ENCODE peak calls at places on chromosomes 11 and 22, in ten cellular contexts. A, R, Y, M, C, E, Z, W, B and H are unnamed samples.

GRCh38 chr11:91859666-91860065 is 365.0 kb upstream of the FAT3 start:
- DNase-seq in R (no peak), W (no peak), Z (peak; percentile 21), Y (no peak), E (peak; percentile 21), A (no peak), B (no peak), M (peak; percentile 2), C (no peak), H (no peak)

GRCh38 chr11:34988294-34989255 is 72.2 kb downstream of the PDHX start:
- DNase-seq in A (peak; percentile 34), Z (peak; percentile 63), M (peak; percentile 56), B (no peak), W (no peak), R (peak; percentile 42), Y (no peak), C (peak; percentile 28), E (peak; percentile 67), H (no peak)

GRCh38 chr11:61545341-61545740 is 35.5 kb downstream of the SYT7 start:
- DNase-seq in Z (no peak), E (no peak), W (no peak), A (no peak), M (no peak), Y (no peak), B (no peak), C (peak; percentile 72), R (no peak), H (no peak)

GRCh38 chr11:76769645-76770586 is 13.2 kb upstream of the TSKU start:
- DNase-seq in E (peak; percentile 58), Z (peak; percentile 52), W (no peak), C (no peak), A (peak; percentile 47), M (peak; percentile 74), B (no peak), Y (no peak), R (no peak), H (no peak)

GRCh38 chr11:128814856-128815705 is 52.0 kb downstream of the KCNJ1 start:
- DNase-seq in R (peak; percentile 96), W (peak; percentile 70), Z (peak; percentile 76), M (peak; percentile 86), B (no peak), E (peak; percentile 95), A (peak; percentile 78), Y (no peak), C (peak; percentile 94), H (peak; percentile 93)

GRCh38 chr22:24432059-24432853 is 4.9 kb downstream of the ADORA2A start:
- DNase-seq in M (peak; percentile 38), A (peak; percentile 56), B (no peak), Y (peak; percentile 79), R (peak; percentile 36), Z (peak; percentile 44), W (peak; percentile 81), C (peak; percentile 64), E (peak; percentile 53), H (peak; percentile 29)

GRCh38 chr22:25419247-25420113 is 145.0 kb upstream of the GRK3 start:
- DNase-seq in M (no peak), Y (no peak), R (peak; percentile 41), Z (no peak), A (no peak), E (peak; percentile 10), W (no peak), B (no peak), C (no peak), H (peak; percentile 52)

GRCh38 chr11:66080055-66080817 is 10.2 kb downstream of the PACS1 start:
- DNase-seq in E (peak; percentile 90), C (peak; percentile 80), B (peak; percentile 27), A (peak; percentile 90), Z (peak; percentile 66), W (no peak), Y (no peak), M (peak; percentile 95), R (peak; percentile 93), H (no peak)

GRCh38 chr11:73321342-73322110 is 13.4 kb downstream of the ARHGEF17 start:
- DNase-seq in B (no peak), W (peak; percentile 75), C (no peak), Z (no peak), E (peak; percentile 91), A (no peak), Y (peak; percentile 83), R (peak; percentile 68), M (peak; percentile 95), H (peak; percentile 61)

GRCh38 chr11:77775941-77776340 is 44.6 kb downstream of the RSF1 start:
- DNase-seq in W (no peak), B (no peak), A (no peak), R (no peak), Z (no peak), E (no peak), C (no peak), Y (no peak), M (no peak), H (no peak)

GRCh38 chr11:34600339-34601084 is 20.4 kb upstream of the EHF start:
- DNase-seq in Y (peak; percentile 71), R (no peak), B (no peak), E (peak; percentile 7), M (peak; percentile 54), Z (peak; percentile 33), W (no peak), A (no peak), C (no peak), H (peak; percentile 37)

GRCh38 chr22:30905696-30906341 is 62.8 kb downstream of the MORC2 start:
- DNase-seq in R (no peak), C (no peak), B (no peak), W (no peak), M (no peak), Z (no peak), Y (no peak), A (no peak), E (no peak), H (no peak)

GRCh38 chr22:49199224-49199623 is 628.4 kb downstream of the BRD1 start:
- DNase-seq in E (no peak), Z (no peak), B (no peak), A (no peak), W (no peak), R (no peak), Y (no peak), M (no peak), C (no peak), H (no peak)

GRCh38 chr11:118998822-118999221 is 884 bp downstream of the CENATAC start:
- DNase-seq in W (no peak), R (peak; percentile 50), E (peak; percentile 83), Y (no peak), A (peak; percentile 68), B (no peak), C (peak; percentile 59), Z (peak; percentile 80), M (peak; percentile 56), H (no peak)

GRCh38 chr22:36891646-36892045 is 21.8 kb upstream of the CSF2RB start:
- DNase-seq in Z (no peak), R (no peak), B (no peak), E (no peak), M (peak; percentile 27), A (no peak), Y (no peak), C (no peak), W (no peak), H (peak; percentile 59)

GRCh38 chr11:45543808-45544422 is 121.5 kb downstream of the CHST1 start:
- DNase-seq in E (peak; percentile 37), C (no peak), Z (no peak), A (peak; percentile 31), M (peak; percentile 10), B (no peak), Y (no peak), W (no peak), R (peak; percentile 15), H (peak; percentile 62)

GRCh38 chr11:9714540-9714939 is 50.7 kb downstream of the SWAP70 start:
- DNase-seq in A (peak; percentile 43), C (no peak), W (no peak), Y (no peak), M (no peak), E (peak; percentile 29), B (no peak), R (peak; percentile 47), Z (peak; percentile 33), H (no peak)

GRCh38 chr22:22881116-22882032 is 6.2 kb upstream of the IGLL5 start:
- DNase-seq in C (no peak), E (no peak), Z (no peak), R (no peak), B (no peak), Y (no peak), M (no peak), W (no peak), A (no peak), H (no peak)

GRCh38 chr11:120031612-120032600 is 106.0 kb downstream of the TRIM29 start:
- DNase-seq in W (no peak), B (no peak), Y (no peak), E (no peak), R (no peak), A (no peak), Z (no peak), C (no peak), M (no peak), H (no peak)

GRCh38 chr11:59187020-59187419 is 15.1 kb downstream of the DTX4 start:
- DNase-seq in Y (no peak), M (no peak), B (no peak), W (no peak), A (no peak), Z (no peak), E (no peak), R (no peak), C (no peak), H (no peak)

GRCh38 chr11:128206476-128206875 is 380.9 kb downstream of the ETS1 start:
- DNase-seq in A (no peak), R (no peak), E (no peak), B (no peak), M (no peak), Y (no peak), C (no peak), Z (peak; percentile 42), W (no peak), H (no peak)

GRCh38 chr11:77203901-77204755 is 76.1 kb downstream of the MYO7A start:
- DNase-seq in Y (no peak), A (no peak), M (no peak), C (no peak), B (no peak), E (no peak), Z (no peak), R (no peak), W (no peak), H (no peak)

GRCh38 chr11:134958870-134959269 is 546.8 kb upstream of the B3GAT1 start:
- DNase-seq in B (no peak), C (no peak), R (no peak), Z (no peak), W (no peak), M (no peak), E (no peak), A (no peak), Y (no peak), H (no peak)

GRCh38 chr11:83725718-83726117 is 439.6 kb upstream of the CCDC90B start:
- DNase-seq in W (no peak), Y (no peak), Z (no peak), C (no peak), M (no peak), R (no peak), A (peak; percentile 6), E (no peak), B (no peak), H (no peak)

GRCh38 chr11:68036717-68037239 is 2.0 kb upstream of the TCIRG1 start:
- DNase-seq in R (no peak), C (no peak), Z (no peak), Y (peak; percentile 95), E (no peak), M (no peak), B (peak; percentile 69), A (no peak), W (peak; percentile 73), H (no peak)

GRCh38 chr11:49995559-49995958 is 13.2 kb upstream of the OR4C12 start:
- DNase-seq in B (no peak), Z (peak; percentile 29), E (peak; percentile 59), C (peak; percentile 2), R (peak; percentile 59), Y (no peak), M (peak; percentile 39), W (no peak), A (peak; percentile 63), H (peak; percentile 49)

GRCh38 chr11:122313581-122313980 is 197.6 kb upstream of the BLID start:
- DNase-seq in Y (no peak), R (no peak), E (no peak), W (no peak), C (no peak), Z (no peak), B (no peak), A (no peak), M (no peak), H (no peak)

GRCh38 chr11:72856551-72857342 is 42.5 kb downstream of the ATG16L2 start:
- DNase-seq in W (no peak), A (no peak), M (no peak), C (peak; percentile 31), Y (no peak), Z (no peak), E (peak; percentile 82), B (no peak), R (peak; percentile 70), H (peak; percentile 75)